ENCODE peak calls at places on chromosome 14, in five cellular contexts. F is SK-N-SH, Y is HepG2, B is GM12878, O is K562. L is an unnamed sample.

GRCh38 chr14:64423987-64424386 is 35.8 kb downstream of the MTHFD1 start:
- DNase-seq in F (no peak), Y (no peak), B (no peak), O (no peak), L (no peak)

GRCh38 chr14:63542231-63542999 is 762 bp downstream of the PPP2R5E start:
- DNase-seq in F (peak), Y (no peak), B (no peak), O (peak), L (no peak)

GRCh38 chr14:59347915-59348314 is 117.3 kb downstream of the GPR135 start:
- DNase-seq in F (no peak), Y (no peak), B (no peak), O (no peak), L (no peak)

GRCh38 chr14:49483266-49483665 is 102.9 kb downstream of the RPS29 start:
- DNase-seq in F (peak), Y (no peak), B (peak), O (no peak), L (no peak)

GRCh38 chr14:54177861-54178591 is 218.8 kb upstream of the CDKN3 start:
- DNase-seq in F (no peak), Y (no peak), B (no peak), O (no peak), L (no peak)

GRCh38 chr14:65472189-65472588 is 59.7 kb downstream of the FUT8 start:
- DNase-seq in F (no peak), Y (no peak), B (no peak), O (no peak), L (no peak)

GRCh38 chr14:87797001-87797400 is 196.0 kb downstream of the GALC start:
- DNase-seq in F (no peak), Y (no peak), B (no peak), O (no peak), L (no peak)

GRCh38 chr14:68682166-68683103 is 110.4 kb downstream of the ZFP36L1 start:
- DNase-seq in F (no peak), Y (peak), B (peak), O (no peak), L (peak)

GRCh38 chr14:24171422-24172260 is at the start of gene REC8:
- DNase-seq in F (peak), Y (no peak), B (peak), O (no peak), L (no peak)

GRCh38 chr14:69038449-69039286 is 59.6 kb upstream of the ACTN1 start:
- DNase-seq in F (peak), Y (no peak), B (no peak), O (no peak), L (peak)

GRCh38 chr14:21024668-21025373 is at the start of gene NDRG2:
- DNase-seq in F (peak), Y (peak), B (no peak), O (peak), L (peak)

GRCh38 chr14:21023817-21024667 is 819 bp downstream of the NDRG2 start:
- DNase-seq in F (no peak), Y (peak), B (no peak), O (no peak), L (no peak)

GRCh38 chr14:21023174-21023573 is 1.7 kb downstream of the NDRG2 start:
- DNase-seq in F (no peak), Y (no peak), B (no peak), O (no peak), L (no peak)

GRCh38 chr14:21020977-21021545 is 3.8 kb downstream of the NDRG2 start:
- DNase-seq in F (no peak), Y (no peak), B (no peak), O (no peak), L (no peak)

GRCh38 chr14:21022686-21023085 is 2.2 kb downstream of the NDRG2 start:
- DNase-seq in F (no peak), Y (no peak), B (no peak), O (no peak), L (no peak)
- TF ChIP-seq EP300 in F (no peak), Y (no peak), B (no peak), O (no peak), L (no peak)

DNA sequence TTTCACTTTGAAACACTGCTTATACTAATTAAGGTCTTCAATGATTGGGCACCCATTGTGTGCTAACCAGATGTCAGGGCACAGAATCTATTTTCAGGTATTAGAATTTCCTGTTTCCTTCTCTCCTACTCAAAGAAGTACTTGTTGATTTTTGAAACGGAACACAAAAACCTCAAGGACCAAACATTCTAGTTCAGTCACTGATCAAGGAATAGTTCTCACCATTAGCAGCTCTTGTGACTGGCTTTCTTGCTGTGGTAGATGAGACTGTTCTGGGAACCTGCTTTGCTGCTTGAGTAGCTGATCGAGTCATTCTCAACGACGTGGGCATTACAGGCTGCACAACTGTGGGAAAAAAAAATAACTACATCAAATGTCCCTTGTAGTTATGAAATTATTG is 11.0 kb downstream of the DLGAP5 start:
- DNase-seq in F (no peak), Y (no peak), B (peak), O (no peak), L (no peak)
- TF ChIP-seq SMC3 in F (no peak), Y (no peak), B (no peak), O (no peak), L (no peak)

GRCh38 chr14:79332504-79333197 is 878.7 kb downstream of the DIO2 start:
- DNase-seq in F (no peak), Y (no peak), B (no peak), O (no peak), L (no peak)

GRCh38 chr14:79337761-79338160 is 873.5 kb downstream of the DIO2 start:
- DNase-seq in F (no peak), Y (no peak), B (no peak), O (no peak), L (no peak)

GRCh38 chr14:79333198-79333546 is 878.1 kb downstream of the DIO2 start:
- DNase-seq in F (no peak), Y (no peak), B (no peak), O (no peak), L (no peak)

GRCh38 chr14:79331820-79332219 is 879.5 kb downstream of the DIO2 start:
- DNase-seq in F (no peak), Y (no peak), B (no peak), O (no peak), L (no peak)

GRCh38 chr14:79334272-79334671 is 877.0 kb downstream of the DIO2 start:
- DNase-seq in F (no peak), Y (no peak), B (no peak), O (no peak), L (no peak)
- TF ChIP-seq EP300 in F (no peak), Y (no peak), B (no peak), O (no peak), L (no peak)

GRCh38 chr14:75547552-75548250 is 25.4 kb downstream of the BATF start:
- DNase-seq in F (no peak), Y (no peak), B (no peak), O (no peak), L (no peak)

GRCh38 chr14:75545907-75546306 is 23.6 kb downstream of the BATF start:
- DNase-seq in F (no peak), Y (no peak), B (no peak), O (no peak), L (no peak)

GRCh38 chr14:75551021-75551420 is 27.4 kb upstream of the FLVCR2 start:
- DNase-seq in F (no peak), Y (no peak), B (no peak), O (no peak), L (no peak)

GRCh38 chr14:75549169-75549568 is 26.9 kb downstream of the BATF start:
- DNase-seq in F (no peak), Y (no peak), B (peak), O (no peak), L (no peak)

DNA sequence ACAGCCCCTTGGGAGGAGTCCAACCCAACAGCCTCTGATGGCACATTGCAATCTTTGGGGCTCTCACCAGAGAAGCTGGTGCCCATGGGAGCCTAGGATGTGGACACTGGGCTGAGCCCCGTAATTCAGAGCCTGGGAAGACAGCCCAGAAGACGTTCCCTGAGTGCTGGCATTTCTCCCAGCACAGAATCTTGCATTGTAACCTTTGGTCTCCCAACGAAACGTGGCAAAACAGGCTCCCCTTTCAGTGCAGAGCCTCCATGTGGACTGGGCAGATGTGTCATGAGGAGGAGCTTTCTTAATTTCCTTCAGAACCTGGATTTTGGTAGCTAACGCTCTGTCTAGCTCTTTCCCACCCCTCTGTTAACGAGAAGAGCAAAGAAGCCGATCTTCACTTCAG is 26.3 kb downstream of the BATF start:
- DNase-seq in F (no peak), Y (no peak), B (no peak), O (no peak), L (no peak)
- TF ChIP-seq SMC3 in F (no peak), Y (no peak), B (no peak), O (no peak), L (no peak)

GRCh38 chr14:67557118-67557517 is 24.0 kb downstream of the PLEKHH1 start:
- DNase-seq in F (no peak), Y (peak), B (no peak), O (no peak), L (no peak)
- TF ChIP-seq EP300 in F (no peak), Y (no peak), B (no peak), O (no peak), L (no peak)

DNA sequence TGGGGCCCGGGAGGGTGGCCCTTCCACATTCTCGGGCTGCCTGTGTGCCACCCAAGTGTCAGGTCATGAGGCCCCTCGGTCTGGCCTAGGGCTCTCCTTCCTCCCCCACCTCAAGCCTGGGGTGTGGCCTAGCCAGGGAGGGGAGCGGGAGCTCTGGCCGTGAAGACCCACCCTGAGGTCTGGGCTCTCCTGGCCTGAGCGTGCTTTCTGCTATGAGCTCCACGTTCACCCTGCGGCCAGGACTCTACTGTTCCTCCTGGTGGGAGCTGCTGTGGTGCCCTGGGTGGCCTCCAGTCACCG is 12.0 kb downstream of the PACS2 start:
- DNase-seq in F (peak), Y (no peak), B (no peak), O (no peak), L (no peak)
- TF ChIP-seq SMC3 in F (no peak), Y (no peak), B (no peak), O (no peak), L (no peak)

GRCh38 chr14:36268957-36269734 is 51.3 kb downstream of the MBIP start:
- DNase-seq in F (no peak), Y (no peak), B (no peak), O (no peak), L (no peak)
- TF ChIP-seq EP300 in F (no peak), Y (no peak), B (no peak), O (no peak), L (no peak)

L was measured in A549.